ENCODE peak calls at places on chromosomes 7 and 10, in seven cellular contexts. R, J, B, E, C, F and P are unnamed samples.

GRCh38 chr7:37046680-37047079 is 322.4 kb upstream of the AOAH start:
- DNase-seq in E (no peak), R (no peak), C (no peak), F (no peak), B (no peak), J (no peak), P (no peak)

GRCh38 chr10:60358282-60358681 is 31.4 kb downstream of the ANK3 start:
- DNase-seq in B (no peak), C (no peak), E (no peak), F (no peak), R (no peak), J (no peak), P (no peak)

GRCh38 chr7:50721661-50722259 is 60.9 kb downstream of the GRB10 start:
- DNase-seq in B (no peak), F (no peak), C (peak), J (no peak), E (no peak), R (no peak), P (no peak)

GRCh38 chr10:70308121-70309060 is 24.6 kb upstream of the NPFFR1 start:
- DNase-seq in J (no peak), R (no peak), C (no peak), F (no peak), E (no peak), B (no peak), P (no peak)

GRCh38 chr10:77511498-77512218 is 126.0 kb downstream of the KCNMA1 start:
- DNase-seq in E (no peak), C (peak), B (no peak), R (peak), J (peak), F (no peak), P (no peak)

GRCh38 chr7:98944386-98944785 is 66.1 kb downstream of the TRRAP start:
- DNase-seq in B (no peak), J (no peak), E (no peak), R (no peak), F (no peak), C (no peak), P (no peak)

GRCh38 chr10:122663516-122664130 is 36.0 kb downstream of the C10orf120 start:
- DNase-seq in B (no peak), F (no peak), E (no peak), R (no peak), C (no peak), J (no peak), P (no peak)

GRCh38 chr7:130986271-130986690 is 252.3 kb upstream of the KLF14 start:
- DNase-seq in J (no peak), R (peak), E (no peak), F (no peak), B (no peak), C (no peak), P (no peak)

GRCh38 chr10:93072713-93073538 is 767 bp upstream of the CYP26A1 start:
- DNase-seq in E (peak), C (no peak), J (no peak), B (no peak), F (no peak), R (no peak), P (no peak)

GRCh38 chr7:120842131-120842621 is 15.8 kb downstream of the TSPAN12 start:
- DNase-seq in F (no peak), J (no peak), B (peak), E (no peak), R (peak), C (peak), P (no peak)

GRCh38 chr10:87500646-87501048 is 4.0 kb upstream of the MINPP1 start:
- DNase-seq in F (no peak), E (no peak), J (no peak), C (no peak), R (no peak), B (no peak), P (no peak)

GRCh38 chr10:71312220-71312619 is 6.8 kb upstream of the SLC29A3 start:
- DNase-seq in B (no peak), R (no peak), J (no peak), C (no peak), E (no peak), F (no peak), P (no peak)

GRCh38 chr10:126375926-126376554 is 12.2 kb downstream of the ADAM12 start:
- DNase-seq in C (no peak), F (no peak), R (no peak), B (peak), J (no peak), E (no peak), P (peak)

GRCh38 chr7:74015670-74016069 is 12.3 kb upstream of the ELN start:
- DNase-seq in R (no peak), E (no peak), F (no peak), J (no peak), B (peak), C (no peak), P (no peak)

GRCh38 chr10:79166312-79166721 is 97.6 kb downstream of the ZMIZ1 start:
- DNase-seq in J (no peak), B (no peak), F (no peak), C (no peak), E (no peak), R (no peak), P (no peak)

GRCh38 chr7:139523199-139523941 is at the start of gene CLEC2L:
- DNase-seq in E (no peak), C (peak), R (peak), B (peak), J (no peak), F (peak), P (no peak)

GRCh38 chr7:17599733-17600685 is 301.6 kb downstream of the AHR start:
- DNase-seq in B (peak), R (peak), E (no peak), F (no peak), C (no peak), J (no peak), P (peak)

GRCh38 chr7:30548762-30549344 is 44.2 kb upstream of the GGCT start:
- DNase-seq in C (peak), B (peak), F (peak), R (peak), E (peak), J (peak), P (peak)

DNA sequence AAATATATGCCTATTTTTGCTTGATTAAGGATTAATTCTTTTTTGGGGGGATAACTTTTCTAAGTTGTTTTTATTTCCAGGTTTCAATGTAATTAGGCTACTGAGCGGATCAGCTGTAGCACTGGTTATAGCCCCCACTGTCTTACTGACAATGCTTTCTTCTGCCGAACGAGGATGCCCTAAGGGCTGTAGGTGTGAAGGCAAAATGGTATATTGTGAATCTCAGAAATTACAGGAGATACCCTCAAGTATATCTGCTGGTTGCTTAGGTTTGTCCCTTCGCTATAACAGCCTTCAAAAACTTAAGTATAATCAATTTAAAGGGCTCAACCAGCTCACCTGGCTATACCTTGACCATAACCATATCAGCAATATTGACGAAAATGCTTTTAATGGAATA is 1.0 kb downstream of the LRRTM3 start:
- DNase-seq in F (no peak), R (no peak), E (no peak), J (no peak), C (no peak), B (no peak), P (no peak)
- H2BK120ac ChIP-seq in F (no peak), R (no peak), E (no peak), J (no peak), C (no peak), B (no peak), P (no peak)

DNA sequence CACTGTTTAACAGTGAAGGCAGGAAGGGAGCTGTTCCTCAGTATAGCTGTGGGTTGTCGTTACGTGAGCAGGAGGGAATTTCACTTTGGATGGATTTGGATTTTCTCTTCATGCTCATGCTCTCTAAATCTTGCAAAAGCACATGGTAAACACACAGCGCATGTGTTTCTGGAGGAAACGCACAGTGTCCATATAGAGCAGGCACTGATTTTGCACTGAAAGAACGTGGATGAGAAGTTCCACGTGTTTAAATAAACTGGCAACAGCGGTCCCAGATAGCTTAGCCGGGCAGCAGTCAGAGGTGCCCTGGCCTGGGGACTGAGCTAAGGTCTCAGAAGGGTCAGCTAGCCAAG is 188.6 kb downstream of the MGMT start:
- DNase-seq in F (no peak), R (no peak), B (no peak), C (no peak), E (no peak), J (no peak), P (no peak)
- H3K27ac ChIP-seq in F (no peak), R (no peak), B (no peak), C (no peak), E (no peak), J (no peak), P (no peak)

GRCh38 chr10:17805440-17805839 is 3.7 kb upstream of the MRC1 start:
- DNase-seq in C (no peak), R (no peak), J (no peak), E (no peak), B (no peak), F (no peak), P (no peak)

GRCh38 chr10:17801507-17801906 is 7.6 kb upstream of the MRC1 start:
- DNase-seq in E (no peak), C (no peak), B (peak), R (no peak), J (no peak), F (no peak), P (no peak)

GRCh38 chr10:17802966-17803365 is 6.2 kb upstream of the MRC1 start:
- DNase-seq in C (no peak), F (no peak), J (no peak), E (no peak), R (no peak), B (no peak), P (peak)

GRCh38 chr10:17805921-17806577 is 3.1 kb upstream of the MRC1 start:
- DNase-seq in J (no peak), E (no peak), R (no peak), B (no peak), F (no peak), C (peak), P (no peak)

DNA sequence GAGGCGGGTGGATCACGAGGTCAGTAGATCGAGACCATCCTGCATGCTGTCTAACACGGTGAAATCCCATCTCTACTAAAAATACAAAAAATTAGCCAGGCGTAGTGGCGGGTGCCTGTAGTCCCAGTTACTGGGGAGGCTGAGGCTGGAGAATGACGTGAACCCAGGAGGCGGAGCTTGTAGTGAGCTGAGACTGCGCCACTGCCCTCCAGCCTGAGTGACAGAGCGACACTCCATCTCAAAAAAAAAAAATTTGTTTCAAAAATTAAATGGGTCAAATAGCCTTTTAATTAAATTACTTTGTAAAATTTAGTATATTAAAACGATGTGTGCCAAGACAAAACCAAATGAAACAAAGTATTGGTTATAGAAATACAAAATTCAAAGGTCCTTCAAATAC is 6.8 kb upstream of the MRC1 start:
- DNase-seq in E (no peak), C (no peak), R (no peak), J (no peak), B (no peak), F (no peak), P (no peak)
- H2BK120ac ChIP-seq in E (no peak), C (no peak), R (no peak), J (no peak), B (no peak), F (no peak), P (no peak)

GRCh38 chr10:80319725-80320290 is 30.4 kb upstream of the MAT1A start:
- DNase-seq in F (no peak), R (no peak), C (no peak), J (no peak), B (no peak), E (no peak), P (no peak)

GRCh38 chr10:80318742-80319141 is 29.3 kb upstream of the MAT1A start:
- DNase-seq in E (no peak), J (no peak), F (no peak), C (no peak), B (no peak), R (no peak), P (no peak)

GRCh38 chr10:80319318-80319717 is 29.9 kb upstream of the MAT1A start:
- DNase-seq in J (no peak), R (no peak), C (no peak), F (no peak), E (no peak), B (no peak), P (no peak)

GRCh38 chr10:80321183-80321582 is 31.7 kb upstream of the MAT1A start:
- DNase-seq in F (no peak), J (no peak), B (no peak), R (no peak), E (no peak), C (no peak), P (no peak)

DNA sequence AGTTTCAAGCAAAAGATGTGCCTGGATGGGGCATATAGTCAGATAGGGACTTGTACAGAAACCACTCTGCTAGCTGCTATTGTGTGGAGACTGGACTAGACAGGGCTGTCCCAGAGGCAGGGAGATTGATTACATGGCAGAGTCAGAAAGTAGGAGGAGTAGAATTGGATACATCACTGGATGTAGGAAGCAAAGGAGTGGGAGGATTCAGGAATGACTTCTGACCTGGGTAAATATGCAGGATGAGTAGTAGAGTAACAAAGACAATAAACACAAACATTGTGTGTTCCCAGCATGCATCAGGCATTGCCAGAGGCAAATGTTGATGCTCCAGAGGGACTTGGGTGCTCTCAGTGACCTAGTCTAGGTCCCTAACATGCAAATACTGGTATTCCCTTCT is 30.9 kb upstream of the MAT1A start:
- DNase-seq in F (no peak), B (no peak), R (no peak), C (no peak), E (no peak), J (no peak), P (no peak)
- H3K27ac ChIP-seq in F (no peak), B (no peak), R (no peak), C (no peak), E (no peak), J (no peak), P (no peak)

DNA sequence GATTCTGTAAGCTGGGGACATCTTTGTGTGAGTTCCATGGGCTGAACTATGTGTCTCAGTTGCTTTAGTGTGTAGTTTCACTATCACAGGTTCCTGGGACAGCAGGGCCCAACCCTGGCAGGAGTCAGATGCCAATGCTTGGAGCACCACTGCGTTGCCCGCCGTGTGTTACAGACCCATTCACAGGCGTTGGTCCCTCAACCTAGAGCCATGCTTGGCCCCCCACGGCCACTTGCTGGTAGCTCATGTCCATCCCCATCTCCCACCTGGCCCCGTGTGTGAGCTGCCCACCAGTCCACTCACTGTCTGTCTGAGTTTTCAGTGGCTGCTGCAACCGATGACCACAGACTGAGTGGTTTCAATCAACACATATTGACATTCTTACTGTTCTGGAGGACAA is 546.9 kb downstream of the TCERG1L start:
- DNase-seq in E (no peak), R (no peak), B (no peak), C (no peak), F (no peak), J (no peak), P (no peak)
- H2BK120ac ChIP-seq in E (no peak), R (no peak), B (no peak), C (no peak), F (no peak), J (no peak), P (no peak)

GRCh38 chr7:148334441-148334956 is 256.1 kb upstream of the C7orf33 start:
- DNase-seq in B (no peak), J (no peak), F (no peak), R (no peak), C (no peak), E (no peak), P (no peak)
- H3K27ac ChIP-seq in B (peak), J (peak), F (peak), R (no peak), C (peak), E (no peak), P (no peak)

GRCh38 chr10:128766915-128767314 is 640.7 kb upstream of the MKI67 start:
- DNase-seq in C (no peak), E (no peak), B (no peak), J (no peak), R (no peak), F (no peak), P (no peak)

GRCh38 chr10:128759174-128759573 is 633.0 kb upstream of the MKI67 start:
- DNase-seq in R (no peak), B (no peak), C (no peak), F (no peak), E (no peak), J (no peak), P (no peak)

GRCh38 chr10:128763588-128763987 is 637.4 kb upstream of the MKI67 start:
- DNase-seq in R (no peak), F (no peak), J (no peak), B (no peak), C (no peak), E (no peak), P (no peak)

GRCh38 chr10:128764190-128764589 is 638.0 kb upstream of the MKI67 start:
- DNase-seq in E (no peak), F (no peak), J (no peak), R (no peak), C (no peak), B (no peak), P (no peak)
- H2BK120ac ChIP-seq in E (no peak), F (no peak), J (no peak), R (no peak), C (no peak), B (no peak), P (no peak)